ENCODE peak calls at places on chromosomes 6 and 20, in six cellular contexts. L is right lobe of liver, I is spleen, M is cardiac muscle cell, N is HepG2, D is heart left ventricle. J is an unnamed sample. For H3K36me3, the result is how much of the 10 kb centered on the place peaks cover.

GRCh38 chr20:38617830-38618196 is 16.2 kb downstream of the ARHGAP40 start:
- DNase-seq in I (no peak), D (no peak), L (no peak), N (no peak), M (no peak), J (no peak)

GRCh38 chr6:150202404-150202803 is 59.6 kb downstream of the PPP1R14C start:
- DNase-seq in I (peak), M (no peak), D (peak), N (no peak), L (no peak), J (no peak)

GRCh38 chr6:143962644-143962929 is 45.5 kb downstream of the PLAGL1 start:
- DNase-seq in N (no peak), D (no peak), M (no peak), I (no peak), L (no peak), J (no peak)

GRCh38 chr6:4350571-4351505 is 215.5 kb upstream of the ECI2 start:
- DNase-seq in L (no peak), M (no peak), I (no peak), N (no peak), D (peak), J (no peak)

GRCh38 chr6:20242397-20242796 is 30.1 kb upstream of the MBOAT1 start:
- DNase-seq in I (no peak), L (no peak), N (no peak), D (no peak), M (no peak), J (no peak)

GRCh38 chr6:163494279-163494727 is 79.8 kb downstream of the QKI start:
- DNase-seq in I (no peak), N (no peak), M (no peak), L (no peak), D (no peak), J (no peak)

GRCh38 chr6:53134601-53135235 is 13.9 kb downstream of the GCM1 start:
- DNase-seq in I (no peak), L (no peak), N (peak), M (no peak), D (no peak), J (no peak)

GRCh38 chr6:22003219-22003779 is 293.5 kb downstream of the PRL start:
- DNase-seq in N (no peak), I (no peak), D (no peak), M (no peak), L (no peak), J (no peak)

GRCh38 chr6:136751478-136751956 is 40.8 kb downstream of the MAP3K5 start:
- DNase-seq in M (no peak), N (no peak), L (no peak), D (no peak), I (no peak), J (no peak)

GRCh38 chr20:23231561-23232218 is 118.9 kb upstream of the NXT1 start:
- DNase-seq in D (no peak), N (peak), I (no peak), M (no peak), L (no peak), J (no peak)

GRCh38 chr6:130681028-130681427 is 146.2 kb upstream of the SMLR1 start:
- DNase-seq in N (no peak), D (no peak), M (no peak), L (no peak), I (no peak), J (no peak)

GRCh38 chr6:105300090-105300489 is 102.8 kb downstream of the PREP start:
- DNase-seq in N (no peak), D (no peak), M (no peak), I (no peak), L (no peak), J (no peak)

GRCh38 chr20:59776626-59777320 is 156.7 kb downstream of the SYCP2 start:
- DNase-seq in D (no peak), L (no peak), M (no peak), N (no peak), I (no peak), J (peak)

GRCh38 chr6:38371312-38371672 is 268.4 kb downstream of the BTBD9 start:
- DNase-seq in N (no peak), D (peak), M (peak), I (no peak), L (no peak), J (no peak)

GRCh38 chr6:134774244-134774643 is 175.7 kb downstream of the ALDH8A1 start:
- DNase-seq in M (no peak), D (no peak), N (no peak), L (no peak), I (no peak), J (no peak)

GRCh38 chr6:77650098-77650663 is 2.7 kb upstream of the MEI4 start:
- DNase-seq in D (peak), L (peak), N (no peak), M (peak), I (peak), J (peak)

DNA sequence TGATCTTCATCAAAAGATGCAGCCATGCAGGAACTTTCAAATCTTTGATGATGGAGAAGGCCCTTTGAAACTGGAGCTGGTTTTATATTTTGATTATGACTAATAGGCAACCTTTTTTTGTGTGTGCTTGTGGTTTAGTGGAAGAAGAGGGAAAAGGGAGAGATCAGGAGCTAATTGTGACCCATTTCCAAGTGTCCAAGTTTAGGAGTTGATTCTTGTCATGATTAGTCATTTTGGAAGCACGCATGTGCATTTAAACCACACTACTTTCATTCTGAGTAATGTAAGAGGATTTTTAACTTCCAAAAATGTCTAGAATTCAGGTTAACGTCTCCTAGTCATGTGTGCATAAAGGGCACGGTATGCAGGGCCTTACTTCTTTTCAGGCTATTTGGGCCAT is 3.5 kb downstream of the FOXO3 start:
- DNase-seq in M (no peak), N (no peak), L (no peak), I (no peak), D (no peak), J (no peak)
- TF ChIP-seq CTCF in M (no peak), N (no peak), L (no peak), I (no peak), D (no peak), J (no peak)

GRCh38 chr20:5970381-5970780 is 19.9 kb downstream of the MCM8 start:
- DNase-seq in I (no peak), D (no peak), L (no peak), M (no peak), N (no peak), J (no peak)
- H3K36me3 ChIP-seq in I (under half), D (under half), L (under half), M (under half), N (under half), J (half or more)

GRCh38 chr6:14294270-14294951 is 176.8 kb downstream of the CD83 start:
- DNase-seq in I (no peak), L (no peak), M (no peak), N (no peak), D (no peak), J (no peak)
- H3K27ac ChIP-seq in I (no peak), L (no peak), M (no peak), N (no peak), D (no peak), J (no peak)

GRCh38 chr6:61810047-61810446 is 476.0 kb downstream of the KHDRBS2 start:
- DNase-seq in N (no peak), D (no peak), M (peak), I (no peak), L (peak), J (no peak)

GRCh38 chr6:61809004-61809595 is 476.9 kb downstream of the KHDRBS2 start:
- DNase-seq in N (peak), L (no peak), M (peak), D (no peak), I (no peak), J (no peak)
- TF ChIP-seq CTCF in N (peak), L (peak), M (no peak), D (peak), I (no peak), J (peak)

GRCh38 chr6:44234101-44235090 is 11.0 kb downstream of the SLC29A1 start:
- DNase-seq in I (peak), L (peak), N (peak), D (peak), M (peak), J (peak)
- H3K36me3 ChIP-seq in I (under half), L (under half), N (under half), D (under half), M (under half), J (under half)

GRCh38 chr6:73565767-73566485 is 45.1 kb upstream of the EEF1A1 start:
- DNase-seq in I (no peak), N (peak), D (no peak), M (peak), L (no peak), J (no peak)

GRCh38 chr6:73562557-73562956 is 41.7 kb upstream of the EEF1A1 start:
- DNase-seq in I (no peak), N (no peak), M (no peak), L (no peak), D (no peak), J (no peak)

GRCh38 chr6:73564578-73565345 is 43.9 kb upstream of the EEF1A1 start:
- DNase-seq in I (no peak), N (no peak), M (no peak), D (no peak), L (no peak), J (no peak)

GRCh38 chr6:73566954-73567591 is 46.2 kb upstream of the EEF1A1 start:
- DNase-seq in L (peak), I (no peak), N (peak), M (no peak), D (peak), J (no peak)
- H3K27ac ChIP-seq in L (peak), I (peak), N (peak), M (no peak), D (peak), J (no peak)

GRCh38 chr6:117590447-117590846 is 11.9 kb downstream of the GOPC start:
- DNase-seq in I (no peak), L (no peak), D (no peak), N (no peak), M (no peak), J (no peak)
- TF ChIP-seq CTCF in I (no peak), L (no peak), D (no peak), N (no peak), M (no peak), J (no peak)

DNA sequence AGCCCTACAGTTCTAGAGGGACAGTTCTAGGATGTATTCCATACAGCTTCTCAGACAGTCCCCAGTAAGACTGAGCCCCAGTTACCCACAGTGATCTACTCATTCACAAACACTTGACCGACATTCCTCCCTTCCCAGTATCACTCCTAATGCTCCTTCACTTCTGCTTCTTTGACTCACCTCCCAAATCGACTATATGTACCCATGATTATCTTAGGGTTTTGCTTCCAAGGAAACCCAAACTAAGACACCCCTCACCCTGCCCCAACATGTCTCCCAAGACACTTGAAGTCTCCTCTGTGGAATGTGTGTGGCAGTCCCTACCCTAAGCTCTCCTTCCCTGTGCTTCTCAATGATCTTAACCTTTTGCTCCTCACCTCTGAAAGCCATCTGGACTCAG is 23.6 kb upstream of the TGM6 start:
- DNase-seq in M (no peak), D (no peak), I (no peak), L (no peak), N (no peak), J (no peak)
- H3K36me3 ChIP-seq in M (under half), D (under half), I (under half), L (under half), N (under half), J (under half)

J was measured in RWPE2.